ENCODE peak calls at places on chromosomes 7 and 10, in seven cellular contexts. S, K, I, Y, B, L and D are unnamed samples.

GRCh38 chr7:28315565-28316420 is 96.5 kb upstream of the CREB5 start:
- DNase-seq in B (no peak), I (no peak), L (no peak), Y (no peak), S (peak), K (peak), D (no peak)

GRCh38 chr10:2137549-2138174 is 400.3 kb upstream of the ADARB2 start:
- DNase-seq in K (no peak), S (peak), B (no peak), Y (no peak), L (no peak), I (no peak), D (no peak)

GRCh38 chr7:80873140-80873539 is 45.7 kb downstream of the SEMA3C start:
- DNase-seq in S (no peak), B (no peak), K (no peak), Y (no peak), L (no peak), I (no peak), D (no peak)

GRCh38 chr7:74199551-74200355 is 10.1 kb upstream of the LAT2 start:
- DNase-seq in L (no peak), K (no peak), S (no peak), Y (no peak), I (no peak), B (no peak), D (no peak)

GRCh38 chr7:117312593-117312992 is 10.3 kb downstream of the WNT2 start:
- DNase-seq in Y (peak), B (no peak), K (peak), L (no peak), I (no peak), S (no peak), D (no peak)

GRCh38 chr10:50254479-50254878 is 3.2 kb upstream of the ASAH2 start:
- DNase-seq in I (no peak), B (no peak), L (no peak), Y (no peak), S (no peak), K (no peak), D (no peak)

GRCh38 chr7:130900471-130901076 is 166.6 kb upstream of the KLF14 start:
- DNase-seq in L (no peak), S (no peak), I (no peak), Y (no peak), K (no peak), B (no peak), D (no peak)

GRCh38 chr10:3835770-3836169 is 50.8 kb upstream of the KLF6 start:
- DNase-seq in Y (peak), B (no peak), L (no peak), S (no peak), I (no peak), K (no peak), D (no peak)

GRCh38 chr10:16949806-16950205 is 132.6 kb upstream of the RSU1 start:
- DNase-seq in Y (no peak), B (no peak), S (no peak), L (no peak), I (no peak), K (no peak), D (no peak)

GRCh38 chr10:84783386-84783785 is 455.0 kb downstream of the CCSER2 start:
- DNase-seq in S (peak), Y (peak), B (no peak), L (no peak), I (peak), K (peak), D (no peak)

GRCh38 chr7:103080923-103081322 is 6.0 kb downstream of the ARMC10 start:
- DNase-seq in S (no peak), K (no peak), Y (no peak), L (no peak), I (no peak), B (no peak), D (no peak)

GRCh38 chr7:55533050-55533728 is 39.1 kb downstream of the VOPP1 start:
- DNase-seq in I (peak), K (peak), B (peak), S (no peak), L (no peak), Y (peak), D (no peak)

GRCh38 chr7:9240016-9240415 is 806.6 kb downstream of the NXPH1 start:
- DNase-seq in B (no peak), S (no peak), L (no peak), I (no peak), K (no peak), Y (no peak), D (no peak)

GRCh38 chr10:51832652-51833383 is 133.4 kb upstream of the CSTF2T start:
- DNase-seq in S (peak), L (no peak), K (peak), I (no peak), Y (peak), B (no peak), D (peak)

GRCh38 chr10:5550621-5551530 is 26.1 kb downstream of the CALML3 start:
- DNase-seq in K (no peak), I (no peak), L (no peak), Y (no peak), S (no peak), B (no peak), D (no peak)

GRCh38 chr10:44902838-44903545 is 8.1 kb upstream of the TMEM72 start:
- DNase-seq in I (peak), Y (no peak), K (no peak), L (no peak), B (no peak), S (peak), D (no peak)

GRCh38 chr7:102841290-102841689 is 71.5 kb upstream of the LRRC17 start:
- DNase-seq in K (no peak), Y (peak), L (no peak), B (no peak), I (no peak), S (no peak), D (peak)

GRCh38 chr10:132360766-132361447 is 28.9 kb downstream of the LRRC27 start:
- DNase-seq in I (peak), B (no peak), L (no peak), Y (peak), S (no peak), K (no peak), D (no peak)

GRCh38 chr7:1942026-1942703 is 272.1 kb downstream of the ELFN1 start:
- DNase-seq in L (no peak), Y (no peak), B (no peak), I (no peak), S (peak), K (no peak), D (no peak)

GRCh38 chr10:107647462-107647861 is 483.0 kb upstream of the SORCS1 start:
- DNase-seq in I (no peak), L (no peak), Y (no peak), B (no peak), K (no peak), S (no peak), D (no peak)

GRCh38 chr10:63605568-63605967 is 84.4 kb downstream of the REEP3 start:
- DNase-seq in Y (no peak), B (no peak), I (no peak), K (no peak), L (no peak), S (no peak), D (peak)

GRCh38 chr10:36147529-36147928 is 505.4 kb upstream of the FZD8 start:
- DNase-seq in I (no peak), Y (no peak), B (no peak), S (no peak), K (no peak), L (no peak), D (no peak)

GRCh38 chr7:110186334-110186733 is 904.6 kb upstream of the LRRN3 start:
- DNase-seq in B (no peak), Y (no peak), K (no peak), S (no peak), I (no peak), L (no peak), D (no peak)